ENCODE peak calls at places on chromosomes 13 and 19, in five cellular contexts. One of them, this sample, is unnamed.

GRCh38 chr19:35346193-35347052 is 1.3 kb upstream of the FFAR1 start:
- DNase-seq in G401: no peak
- DNase-seq in sciatic nerve: peak
- DNase-seq in Ammon's horn: no peak
- DNase-seq in hippocampal formation: no peak
- DNase-seq in this sample: peak

GRCh38 chr13:50990540-50991506 is 81.2 kb downstream of the RNASEH2B start:
- DNase-seq in G401: peak
- DNase-seq in sciatic nerve: peak
- DNase-seq in Ammon's horn: peak
- DNase-seq in hippocampal formation: no peak
- DNase-seq in this sample: peak

GRCh38 chr19:33094504-33095067 is 13.6 kb downstream of the GPATCH1 start:
- DNase-seq in G401: no peak
- DNase-seq in sciatic nerve: no peak
- DNase-seq in Ammon's horn: no peak
- DNase-seq in hippocampal formation: no peak
- DNase-seq in this sample: no peak

GRCh38 chr13:29427937-29428309 is 167.6 kb downstream of the SLC7A1 start:
- DNase-seq in G401: no peak
- DNase-seq in sciatic nerve: no peak
- DNase-seq in Ammon's horn: no peak
- DNase-seq in hippocampal formation: no peak
- DNase-seq in this sample: no peak

GRCh38 chr13:33639158-33639557 is 178.8 kb upstream of the RFC3 start:
- DNase-seq in G401: no peak
- DNase-seq in sciatic nerve: no peak
- DNase-seq in Ammon's horn: no peak
- DNase-seq in hippocampal formation: no peak
- DNase-seq in this sample: no peak

GRCh38 chr13:106182404-106182803 is 353.1 kb downstream of the EFNB2 start:
- DNase-seq in G401: no peak
- DNase-seq in sciatic nerve: no peak
- DNase-seq in Ammon's horn: no peak
- DNase-seq in hippocampal formation: no peak
- DNase-seq in this sample: no peak

GRCh38 chr13:113058988-113059850 is 46.4 kb upstream of the F7 start:
- DNase-seq in G401: no peak
- DNase-seq in sciatic nerve: no peak
- DNase-seq in Ammon's horn: no peak
- DNase-seq in hippocampal formation: no peak
- DNase-seq in this sample: no peak

GRCh38 chr13:76822691-76823267 is 63.4 kb downstream of the KCTD12 start:
- DNase-seq in G401: no peak
- DNase-seq in sciatic nerve: no peak
- DNase-seq in Ammon's horn: no peak
- DNase-seq in hippocampal formation: no peak
- DNase-seq in this sample: peak

GRCh38 chr13:31556376-31556775 is 182.9 kb upstream of the RXFP2 start:
- DNase-seq in G401: no peak
- DNase-seq in sciatic nerve: no peak
- DNase-seq in Ammon's horn: no peak
- DNase-seq in hippocampal formation: no peak
- DNase-seq in this sample: no peak

GRCh38 chr13:91313103-91313502 is 34.4 kb upstream of the MIR17HG start:
- DNase-seq in G401: peak
- DNase-seq in sciatic nerve: no peak
- DNase-seq in Ammon's horn: peak
- DNase-seq in hippocampal formation: no peak
- DNase-seq in this sample: peak

GRCh38 chr19:17873661-17874422 is 2.1 kb downstream of the SLC5A5 start:
- DNase-seq in G401: peak
- DNase-seq in sciatic nerve: no peak
- DNase-seq in Ammon's horn: no peak
- DNase-seq in hippocampal formation: no peak
- DNase-seq in this sample: no peak

This sample was measured in pons.